ENCODE peak calls at places on chromosomes 7 and 10, in four cellular contexts. T is brain pericyte, Q is GM03348, F is B cell. L is an unnamed sample.

GRCh38 chr10:127921751-127922140 is 14.8 kb downstream of the PTPRE start:
- DNase-seq in T (no peak), Q (no peak), F (no peak), L (no peak)

GRCh38 chr10:48306870-48307531 is 524 bp downstream of the MAPK8 start:
- DNase-seq in T (no peak), Q (peak; percentile 86), F (peak; percentile 74), L (peak; percentile 46)

GRCh38 chr7:50653997-50654425 is 88.8 kb upstream of the DDC start:
- DNase-seq in T (no peak), Q (no peak), F (no peak), L (peak; percentile 59)

GRCh38 chr7:155913311-155913710 is 101.0 kb upstream of the SHH start:
- DNase-seq in T (no peak), Q (no peak), F (no peak), L (no peak)

GRCh38 chr10:3251172-3251571 is 78.6 kb upstream of the PITRM1 start:
- DNase-seq in T (no peak), Q (no peak), F (no peak), L (no peak)

GRCh38 chr10:73647211-73647874 is 6.1 kb upstream of the MYOZ1 start:
- DNase-seq in T (no peak), Q (peak; percentile 79), F (no peak), L (peak; percentile 42)

GRCh38 chr10:100045592-100045991 is 35.8 kb upstream of the DNMBP start:
- DNase-seq in T (no peak), Q (no peak), F (no peak), L (no peak)

GRCh38 chr10:132329565-132330485 is 2.2 kb upstream of the LRRC27 start:
- DNase-seq in T (no peak), Q (peak; percentile 66), F (no peak), L (peak; percentile 54)

GRCh38 chr10:15046626-15047025 is 2.9 kb downstream of the OLAH start:
- DNase-seq in T (peak; percentile 36), Q (peak; percentile 19), F (no peak), L (peak; percentile 94)

GRCh38 chr7:70630647-70631457 is 501.1 kb upstream of the GALNT17 start:
- DNase-seq in T (no peak), Q (peak; percentile 73), F (no peak), L (no peak)

GRCh38 chr10:103745264-103746247 is 109.8 kb downstream of the SH3PXD2A start:
- DNase-seq in T (no peak), Q (no peak), F (no peak), L (no peak)

GRCh38 chr10:48439581-48440041 is 133.1 kb downstream of the MAPK8 start:
- DNase-seq in T (peak; percentile 30), Q (peak; percentile 40), F (no peak), L (peak; percentile 61)

GRCh38 chr7:63925262-63925625 is 73.4 kb upstream of the ZNF722 start:
- DNase-seq in T (no peak), Q (no peak), F (no peak), L (no peak)

GRCh38 chr10:124481717-124482116 is 20.1 kb downstream of the LHPP start:
- DNase-seq in T (no peak), Q (no peak), F (no peak), L (no peak)

L was measured in choroid plexus epithelial cell.